ENCODE peak calls at places on chromosomes 1 and 21, in nine cellular contexts. One of them, this sample, is unnamed.

GRCh38 chr1:230982698-230983097 is 3.8 kb downstream of the ARV1 start:
- DNase-seq in fibroblast of lung: peak; percentile 66
- DNase-seq in A549: no peak
- DNase-seq in left ventricle myocardium inferior: no peak
- DNase-seq in HFF-Myc: no peak
- DNase-seq in AG10803: peak; percentile 73
- DNase-seq in cardiac fibroblast: peak; percentile 72
- DNase-seq in mammary epithelial cell: no peak
- DNase-seq in astrocyte of the cerebellum: no peak
- DNase-seq in this sample: peak; percentile 45

GRCh38 chr1:220717800-220718640 is 27.9 kb downstream of the C1orf115 start:
- DNase-seq in left ventricle myocardium inferior: no peak
- DNase-seq in astrocyte of the cerebellum: no peak
- DNase-seq in A549: no peak
- DNase-seq in cardiac fibroblast: no peak
- DNase-seq in AG10803: no peak
- DNase-seq in fibroblast of lung: no peak
- DNase-seq in HFF-Myc: no peak
- DNase-seq in mammary epithelial cell: no peak
- DNase-seq in this sample: no peak

GRCh38 chr21:15224346-15225086 is 159.7 kb upstream of the NRIP1 start:
- DNase-seq in left ventricle myocardium inferior: no peak
- DNase-seq in cardiac fibroblast: peak; percentile 98
- DNase-seq in AG10803: peak; percentile 64
- DNase-seq in A549: peak; percentile 89
- DNase-seq in fibroblast of lung: peak; percentile 95
- DNase-seq in mammary epithelial cell: peak; percentile 99
- DNase-seq in HFF-Myc: peak; percentile 5
- DNase-seq in astrocyte of the cerebellum: no peak
- DNase-seq in this sample: peak; percentile 0

GRCh38 chr1:21552715-21553114 is 43.5 kb downstream of the ALPL start:
- DNase-seq in A549: no peak
- DNase-seq in fibroblast of lung: peak; percentile 89
- DNase-seq in HFF-Myc: no peak
- DNase-seq in mammary epithelial cell: peak; percentile 63
- DNase-seq in AG10803: peak; percentile 98
- DNase-seq in astrocyte of the cerebellum: peak; percentile 92
- DNase-seq in left ventricle myocardium inferior: no peak
- DNase-seq in cardiac fibroblast: peak; percentile 98
- DNase-seq in this sample: peak; percentile 90

GRCh38 chr1:17259233-17259873 is 10.5 kb downstream of the PADI3 start:
- DNase-seq in fibroblast of lung: peak; percentile 42
- DNase-seq in cardiac fibroblast: no peak
- DNase-seq in left ventricle myocardium inferior: no peak
- DNase-seq in mammary epithelial cell: no peak
- DNase-seq in HFF-Myc: peak; percentile 17
- DNase-seq in A549: no peak
- DNase-seq in AG10803: peak; percentile 28
- DNase-seq in astrocyte of the cerebellum: no peak
- DNase-seq in this sample: no peak

GRCh38 chr1:235138821-235139220 is 10.2 kb upstream of the TOMM20 start:
- DNase-seq in fibroblast of lung: no peak
- DNase-seq in AG10803: no peak
- DNase-seq in cardiac fibroblast: no peak
- DNase-seq in HFF-Myc: no peak
- DNase-seq in left ventricle myocardium inferior: no peak
- DNase-seq in A549: no peak
- DNase-seq in mammary epithelial cell: no peak
- DNase-seq in astrocyte of the cerebellum: no peak
- DNase-seq in this sample: no peak

GRCh38 chr1:150309758-150310495 is 11.4 kb upstream of the PRPF3 start:
- DNase-seq in A549: no peak
- DNase-seq in left ventricle myocardium inferior: no peak
- DNase-seq in astrocyte of the cerebellum: no peak
- DNase-seq in AG10803: no peak
- DNase-seq in HFF-Myc: no peak
- DNase-seq in mammary epithelial cell: no peak
- DNase-seq in fibroblast of lung: peak; percentile 43
- DNase-seq in cardiac fibroblast: no peak
- DNase-seq in this sample: no peak

GRCh38 chr1:8908388-8909151 is 30.1 kb upstream of the ENO1 start:
- DNase-seq in AG10803: no peak
- DNase-seq in A549: peak; percentile 71
- DNase-seq in left ventricle myocardium inferior: no peak
- DNase-seq in HFF-Myc: no peak
- DNase-seq in astrocyte of the cerebellum: no peak
- DNase-seq in fibroblast of lung: no peak
- DNase-seq in mammary epithelial cell: no peak
- DNase-seq in cardiac fibroblast: peak; percentile 35
- DNase-seq in this sample: no peak

GRCh38 chr1:186082235-186082937 is 292.7 kb downstream of the TPR start:
- DNase-seq in cardiac fibroblast: peak; percentile 90
- DNase-seq in astrocyte of the cerebellum: peak; percentile 28
- DNase-seq in HFF-Myc: peak; percentile 24
- DNase-seq in A549: peak; percentile 47
- DNase-seq in AG10803: peak; percentile 76
- DNase-seq in fibroblast of lung: peak; percentile 76
- DNase-seq in mammary epithelial cell: peak; percentile 52
- DNase-seq in left ventricle myocardium inferior: peak; percentile 61
- DNase-seq in this sample: peak; percentile 26

GRCh38 chr1:231460614-231461013 is 38.5 kb upstream of the EGLN1 start:
- DNase-seq in fibroblast of lung: no peak
- DNase-seq in astrocyte of the cerebellum: peak; percentile 15
- DNase-seq in AG10803: peak; percentile 1
- DNase-seq in mammary epithelial cell: peak; percentile 72
- DNase-seq in left ventricle myocardium inferior: no peak
- DNase-seq in cardiac fibroblast: peak; percentile 12
- DNase-seq in A549: no peak
- DNase-seq in HFF-Myc: no peak
- DNase-seq in this sample: no peak

GRCh38 chr1:39625009-39625408 is 14.4 kb downstream of the HEYL start:
- DNase-seq in AG10803: no peak
- DNase-seq in HFF-Myc: no peak
- DNase-seq in A549: no peak
- DNase-seq in fibroblast of lung: no peak
- DNase-seq in mammary epithelial cell: no peak
- DNase-seq in astrocyte of the cerebellum: no peak
- DNase-seq in cardiac fibroblast: no peak
- DNase-seq in left ventricle myocardium inferior: no peak
- DNase-seq in this sample: no peak
- H3K4me3 ChIP-seq in AG10803: no peak overlapping the region
- H3K4me3 ChIP-seq in HFF-Myc: no peak overlapping the region
- H3K4me3 ChIP-seq in A549: no peak overlapping the region
- H3K4me3 ChIP-seq in fibroblast of lung: no peak overlapping the region
- H3K4me3 ChIP-seq in mammary epithelial cell: no peak overlapping the region
- H3K4me3 ChIP-seq in astrocyte of the cerebellum: no peak overlapping the region
- H3K4me3 ChIP-seq in cardiac fibroblast: no peak overlapping the region
- H3K4me3 ChIP-seq in left ventricle myocardium inferior: no peak overlapping the region
- H3K4me3 ChIP-seq in this sample: no peak overlapping the region

GRCh38 chr1:207826557-207827487 is 75.0 kb downstream of the CD46 start:
- DNase-seq in A549: peak; percentile 66
- DNase-seq in cardiac fibroblast: peak; percentile 40
- DNase-seq in AG10803: no peak
- DNase-seq in HFF-Myc: no peak
- DNase-seq in mammary epithelial cell: no peak
- DNase-seq in astrocyte of the cerebellum: no peak
- DNase-seq in fibroblast of lung: peak; percentile 40
- DNase-seq in left ventricle myocardium inferior: no peak
- DNase-seq in this sample: no peak

GRCh38 chr1:207824691-207825090 is 72.8 kb downstream of the CD46 start:
- DNase-seq in left ventricle myocardium inferior: no peak
- DNase-seq in HFF-Myc: no peak
- DNase-seq in A549: no peak
- DNase-seq in mammary epithelial cell: peak; percentile 54
- DNase-seq in AG10803: no peak
- DNase-seq in cardiac fibroblast: peak; percentile 88
- DNase-seq in astrocyte of the cerebellum: no peak
- DNase-seq in fibroblast of lung: peak; percentile 48
- DNase-seq in this sample: no peak

GRCh38 chr1:207827488-207827830 is 75.6 kb downstream of the CD46 start:
- DNase-seq in A549: no peak
- DNase-seq in fibroblast of lung: no peak
- DNase-seq in cardiac fibroblast: no peak
- DNase-seq in left ventricle myocardium inferior: no peak
- DNase-seq in AG10803: no peak
- DNase-seq in HFF-Myc: no peak
- DNase-seq in mammary epithelial cell: no peak
- DNase-seq in astrocyte of the cerebellum: no peak
- DNase-seq in this sample: no peak

GRCh38 chr1:207825296-207825695 is 73.4 kb downstream of the CD46 start:
- DNase-seq in HFF-Myc: no peak
- DNase-seq in A549: no peak
- DNase-seq in left ventricle myocardium inferior: no peak
- DNase-seq in astrocyte of the cerebellum: no peak
- DNase-seq in cardiac fibroblast: no peak
- DNase-seq in AG10803: no peak
- DNase-seq in mammary epithelial cell: no peak
- DNase-seq in fibroblast of lung: no peak
- DNase-seq in this sample: no peak

DNA sequence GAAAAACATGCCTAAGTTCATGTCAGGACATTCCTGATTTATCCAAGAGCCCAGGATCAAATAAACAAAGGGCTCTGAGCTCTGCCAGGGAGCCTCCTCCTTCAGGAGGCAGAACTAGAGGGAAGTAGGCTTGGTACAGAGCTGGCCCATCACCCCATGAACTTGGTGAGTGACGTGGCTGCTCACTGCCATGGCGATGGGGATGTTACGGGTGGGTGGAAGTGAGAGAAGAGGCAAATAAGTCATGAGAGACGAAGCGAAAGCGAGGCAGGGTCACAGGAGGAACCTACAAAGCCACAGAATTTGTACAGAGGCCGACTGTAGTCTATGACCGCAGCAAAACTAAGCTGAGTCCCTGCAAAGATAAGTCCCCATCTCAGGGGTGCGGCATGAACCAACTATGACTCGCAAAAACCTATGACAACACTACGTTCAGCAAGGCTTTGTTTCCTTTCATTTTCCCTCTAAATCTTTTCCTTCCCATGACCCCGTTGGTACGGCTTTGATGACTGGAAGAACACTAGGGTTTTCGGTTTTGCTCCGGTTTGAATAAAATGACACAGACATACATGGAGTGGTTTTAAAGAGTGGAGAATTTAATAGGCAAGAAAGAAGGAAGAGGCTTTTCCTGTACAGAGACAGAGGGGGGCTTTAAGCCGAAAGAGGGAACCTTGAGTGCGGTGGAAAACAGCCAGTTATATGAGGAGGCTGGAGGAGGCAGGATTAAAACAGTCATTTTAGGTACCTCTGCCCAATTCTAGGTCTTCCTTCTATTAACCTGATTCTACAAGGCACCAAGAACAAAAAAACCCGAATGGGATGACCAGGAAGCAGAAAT is 74.1 kb downstream of the CD46 start:
- DNase-seq in fibroblast of lung: peak; percentile 85
- DNase-seq in A549: peak; percentile 31
- DNase-seq in astrocyte of the cerebellum: no peak
- DNase-seq in mammary epithelial cell: no peak
- DNase-seq in cardiac fibroblast: peak; percentile 76
- DNase-seq in HFF-Myc: no peak
- DNase-seq in left ventricle myocardium inferior: peak; percentile 69
- DNase-seq in AG10803: peak; percentile 34
- DNase-seq in this sample: no peak
- TF ChIP-seq CTCF in fibroblast of lung: no peak
- TF ChIP-seq CTCF in A549: no peak
- TF ChIP-seq CTCF in astrocyte of the cerebellum: no peak
- TF ChIP-seq CTCF in mammary epithelial cell: no peak
- TF ChIP-seq CTCF in cardiac fibroblast: no peak
- TF ChIP-seq CTCF in HFF-Myc: no peak
- TF ChIP-seq CTCF in left ventricle myocardium inferior: no peak
- TF ChIP-seq CTCF in AG10803: no peak
- TF ChIP-seq CTCF in this sample: no peak

DNA sequence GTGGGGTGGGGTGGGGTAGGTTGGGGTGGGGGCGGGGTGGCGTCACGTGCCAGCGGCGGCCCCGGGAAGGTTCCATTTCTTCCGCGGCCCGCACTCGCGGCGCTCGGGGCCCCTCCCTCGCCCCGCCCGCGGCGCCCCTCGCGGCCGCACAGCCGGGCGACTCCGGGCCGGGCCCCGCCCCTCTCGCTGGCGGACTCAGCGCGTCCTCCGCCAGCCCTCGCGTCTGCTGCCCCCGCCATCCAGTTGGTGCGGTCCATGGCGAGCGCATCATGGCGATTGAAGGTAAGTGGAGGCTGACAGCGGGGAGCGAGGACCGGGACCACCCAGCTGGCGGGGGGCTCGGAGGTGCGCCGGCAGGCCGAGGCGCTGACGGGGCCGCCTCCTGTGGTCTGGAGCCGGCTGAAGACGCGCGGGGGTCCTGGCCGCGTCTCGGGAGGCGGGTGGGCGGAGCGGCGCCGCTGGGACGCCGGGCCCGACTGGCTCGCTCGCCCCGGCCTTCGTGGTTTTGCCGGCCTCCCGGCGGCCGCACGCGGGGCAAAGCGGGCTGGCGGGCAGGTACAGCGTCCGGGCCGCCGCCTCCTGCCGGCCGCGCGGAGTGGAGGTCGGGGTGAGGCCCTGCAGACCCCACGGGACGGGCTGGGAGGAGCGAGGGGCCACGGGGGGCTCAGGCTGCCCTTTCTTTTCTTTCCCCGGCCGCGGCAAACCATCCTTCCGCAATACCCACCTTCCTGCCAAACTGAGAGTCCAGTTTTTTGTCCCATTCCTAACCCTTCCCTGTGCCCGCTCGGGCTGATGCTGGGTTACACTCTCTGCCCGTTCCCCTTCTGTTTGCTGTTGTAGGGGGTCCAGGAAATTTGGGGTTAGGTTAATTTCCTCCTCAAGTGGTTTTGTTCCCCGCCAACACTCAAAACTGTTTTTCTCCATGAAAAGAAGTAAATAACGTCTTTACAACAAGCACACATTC is at the start of gene SYT14:
- DNase-seq in astrocyte of the cerebellum: no peak
- DNase-seq in cardiac fibroblast: peak; percentile 59
- DNase-seq in A549: no peak
- DNase-seq in HFF-Myc: no peak
- DNase-seq in left ventricle myocardium inferior: no peak
- DNase-seq in fibroblast of lung: peak; percentile 33
- DNase-seq in mammary epithelial cell: peak; percentile 76
- DNase-seq in AG10803: peak; percentile 31
- DNase-seq in this sample: no peak
- H3K4me3 ChIP-seq in astrocyte of the cerebellum: peak within 1 kb of the TSS; percentile 57
- H3K4me3 ChIP-seq in cardiac fibroblast: peak within 1 kb of the TSS; percentile 46
- H3K4me3 ChIP-seq in A549: peak within 1 kb of the TSS; percentile 49
- H3K4me3 ChIP-seq in HFF-Myc: peak within 1 kb of the TSS; percentile 53
- H3K4me3 ChIP-seq in left ventricle myocardium inferior: peak within 1 kb of the TSS; percentile 42
- H3K4me3 ChIP-seq in fibroblast of lung: peak within 1 kb of the TSS; percentile 60
- H3K4me3 ChIP-seq in mammary epithelial cell: peak within 1 kb of the TSS; percentile 87
- H3K4me3 ChIP-seq in AG10803: peak within 1 kb of the TSS; percentile 51
- H3K4me3 ChIP-seq in this sample: peak within 1 kb of the TSS; percentile 63

GRCh38 chr1:244865028-244865371 is 657 bp upstream of the HNRNPU start:
- DNase-seq in astrocyte of the cerebellum: no peak
- DNase-seq in A549: peak; percentile 59
- DNase-seq in mammary epithelial cell: no peak
- DNase-seq in fibroblast of lung: no peak
- DNase-seq in HFF-Myc: no peak
- DNase-seq in cardiac fibroblast: no peak
- DNase-seq in AG10803: no peak
- DNase-seq in left ventricle myocardium inferior: peak; percentile 23
- DNase-seq in this sample: no peak
- TF ChIP-seq CTCF in astrocyte of the cerebellum: no peak
- TF ChIP-seq CTCF in A549: no peak
- TF ChIP-seq CTCF in mammary epithelial cell: no peak
- TF ChIP-seq CTCF in fibroblast of lung: no peak
- TF ChIP-seq CTCF in HFF-Myc: no peak
- TF ChIP-seq CTCF in cardiac fibroblast: no peak
- TF ChIP-seq CTCF in AG10803: no peak
- TF ChIP-seq CTCF in left ventricle myocardium inferior: no peak
- TF ChIP-seq CTCF in this sample: no peak

GRCh38 chr1:171220551-171221175 is 27.6 kb upstream of the FMO1 start:
- DNase-seq in HFF-Myc: no peak
- DNase-seq in A549: no peak
- DNase-seq in cardiac fibroblast: peak; percentile 75
- DNase-seq in fibroblast of lung: peak; percentile 62
- DNase-seq in AG10803: no peak
- DNase-seq in mammary epithelial cell: peak; percentile 9
- DNase-seq in left ventricle myocardium inferior: no peak
- DNase-seq in astrocyte of the cerebellum: peak; percentile 82
- DNase-seq in this sample: no peak
- H3K4me3 ChIP-seq in HFF-Myc: peak overlapping the region; percentile 25
- H3K4me3 ChIP-seq in A549: no peak overlapping the region
- H3K4me3 ChIP-seq in cardiac fibroblast: peak overlapping the region; percentile 5
- H3K4me3 ChIP-seq in fibroblast of lung: peak overlapping the region; percentile 25
- H3K4me3 ChIP-seq in AG10803: peak overlapping the region; percentile 11
- H3K4me3 ChIP-seq in mammary epithelial cell: no peak overlapping the region
- H3K4me3 ChIP-seq in left ventricle myocardium inferior: peak overlapping the region; percentile 32
- H3K4me3 ChIP-seq in astrocyte of the cerebellum: peak overlapping the region; percentile 14
- H3K4me3 ChIP-seq in this sample: no peak overlapping the region